ENCODE peak calls at places on chromosomes 6 and 20, in eight cellular contexts. I is GM03348, Q is RWPE2, E is A172, R is B cell, J is iPS-NIHi11, U is upper lobe of right lung, S is mucosa of gallbladder. W is an unnamed sample.
A peak's percentile ranks its signal among the peaks of the same experiment; 100 is the strongest.

GRCh38 chr6:37173573-37174195 is 3.7 kb downstream of the PIM1 start:
- DNase-seq in I (no peak), Q (no peak), E (no peak), R (no peak), J (no peak), U (no peak), S (no peak), W (peak; percentile 14)

GRCh38 chr6:16559091-16559490 is 202.2 kb downstream of the ATXN1 start:
- DNase-seq in I (no peak), Q (no peak), E (no peak), R (no peak), J (no peak), U (no peak), S (no peak), W (no peak)

GRCh38 chr6:15288856-15289255 is 43.0 kb downstream of the JARID2 start:
- DNase-seq in I (no peak), Q (no peak), E (no peak), R (no peak), J (no peak), U (no peak), S (no peak), W (no peak)

GRCh38 chr20:45823949-45824835 is 2.9 kb downstream of the TNNC2 start:
- DNase-seq in I (peak; percentile 50), Q (no peak), E (no peak), R (peak; percentile 63), J (peak; percentile 76), U (no peak), S (peak; percentile 40), W (no peak)

GRCh38 chr20:61942526-61942925 is 123.2 kb downstream of the TAF4 start:
- DNase-seq in I (no peak), Q (peak; percentile 83), E (no peak), R (no peak), J (no peak), U (peak; percentile 53), S (no peak), W (no peak)

GRCh38 chr6:4297348-4297747 is 162.0 kb upstream of the ECI2 start:
- DNase-seq in I (no peak), Q (no peak), E (no peak), R (no peak), J (no peak), U (no peak), S (no peak), W (no peak)

GRCh38 chr6:9690388-9690787 is 724.5 kb downstream of the TFAP2A start:
- DNase-seq in I (no peak), Q (no peak), E (no peak), R (no peak), J (no peak), U (no peak), S (no peak), W (no peak)

GRCh38 chr6:34100788-34101187 is 45.1 kb downstream of the GRM4 start:
- DNase-seq in I (no peak), Q (no peak), E (no peak), R (no peak), J (no peak), U (no peak), S (no peak), W (no peak)